ENCODE peak calls at places on chromosomes 11 and 22, in five cellular contexts. F, D, B, K and V are unnamed samples.

GRCh38 chr11:31045335-31045734 is 324.2 kb downstream of the DCDC1 start:
- DNase-seq in F (peak; percentile 6), D (no peak), B (no peak), K (no peak), V (peak; percentile 52)

GRCh38 chr11:60953781-60954180 is 1.8 kb upstream of the SLC15A3 start:
- DNase-seq in F (no peak), D (peak; percentile 8), B (no peak), K (no peak), V (no peak)

GRCh38 chr11:57440744-57441414 is 14.0 kb upstream of the SLC43A3 start:
- DNase-seq in F (no peak), D (no peak), B (no peak), K (no peak), V (no peak)

GRCh38 chr11:70127653-70128434 is 49.7 kb downstream of the ANO1 start:
- DNase-seq in F (no peak), D (no peak), B (no peak), K (no peak), V (no peak)

GRCh38 chr11:75509201-75509600 is 16.5 kb downstream of the GDPD5 start:
- DNase-seq in F (no peak), D (no peak), B (no peak), K (no peak), V (peak; percentile 26)

GRCh38 chr22:30866811-30867271 is 101.7 kb downstream of the MORC2 start:
- DNase-seq in F (no peak), D (no peak), B (no peak), K (peak; percentile 32), V (no peak)

GRCh38 chr11:67500818-67501584 is 4.2 kb downstream of the PITPNM1 start:
- DNase-seq in F (no peak), D (no peak), B (no peak), K (no peak), V (no peak)

GRCh38 chr11:121328213-121328966 is 35.8 kb downstream of the SC5D start:
- DNase-seq in F (no peak), D (no peak), B (no peak), K (no peak), V (no peak)

GRCh38 chr22:43317252-43317651 is 25.9 kb downstream of the SCUBE1 start:
- DNase-seq in F (no peak), D (no peak), B (no peak), K (no peak), V (peak; percentile 13)

GRCh38 chr22:40257979-40258378 is 80.3 kb downstream of the TNRC6B start:
- DNase-seq in F (no peak), D (peak; percentile 37), B (no peak), K (no peak), V (no peak)

DNA sequence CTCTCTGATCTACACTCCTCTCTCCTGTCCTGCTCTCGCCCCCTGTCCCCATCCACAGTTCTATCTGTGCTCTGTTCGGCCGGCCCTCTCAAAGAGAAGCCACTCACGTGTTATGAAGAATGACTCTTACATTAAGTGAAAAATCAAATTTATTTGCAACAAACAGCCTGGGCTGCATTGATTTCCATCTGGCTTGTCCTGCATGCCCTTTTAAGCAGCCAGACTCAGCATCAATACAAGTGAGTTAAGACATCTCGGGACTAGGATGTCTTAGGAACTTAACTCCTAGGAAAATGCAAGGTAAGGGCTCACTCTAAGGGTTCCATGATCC is 373.5 kb downstream of the TENM4 start:
- DNase-seq in F (no peak), D (no peak), B (no peak), K (no peak), V (no peak)
- H2BK12ac ChIP-seq in F (no peak overlapping the region), D (no peak overlapping the region), B (no peak overlapping the region), K (no peak overlapping the region), V (no peak overlapping the region)

DNA sequence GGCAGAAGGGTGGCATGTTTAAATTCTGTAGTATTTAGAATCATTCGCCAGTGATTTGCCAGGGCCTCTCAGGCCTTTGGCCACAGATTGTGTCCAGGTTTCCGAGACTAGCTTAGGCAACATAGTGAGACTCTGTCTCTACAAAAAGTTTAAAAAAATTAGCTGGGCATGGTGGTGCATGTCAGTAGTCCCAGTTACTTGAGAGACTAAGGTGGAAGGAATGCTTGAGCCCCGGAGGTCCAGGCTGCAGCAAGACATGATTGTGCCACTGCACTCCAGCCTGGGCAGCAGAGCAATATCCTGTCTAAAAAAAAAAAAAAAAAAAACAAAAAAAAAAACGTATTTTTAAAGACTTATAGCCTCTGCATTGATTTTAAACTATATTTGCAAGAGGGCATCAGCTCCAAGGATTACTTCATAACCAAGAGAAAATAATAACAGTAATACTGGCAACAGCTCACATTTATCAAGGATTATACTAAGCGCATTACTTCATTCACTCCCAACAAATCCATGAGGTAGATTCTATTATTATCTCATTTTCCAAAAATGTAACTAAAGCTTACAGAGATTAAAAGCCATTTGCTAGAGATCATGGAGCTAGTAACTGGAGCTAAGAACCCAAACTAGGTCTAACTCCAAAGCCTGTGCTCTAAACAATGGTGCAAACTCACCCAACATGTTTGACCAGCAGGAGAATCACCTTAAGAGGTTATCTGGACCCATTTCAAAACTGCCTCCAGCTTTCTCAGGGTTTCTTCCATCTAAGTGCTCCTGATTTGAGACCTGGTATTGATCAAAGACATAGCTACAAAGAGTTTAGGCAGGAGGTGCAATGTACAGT is 32.6 kb upstream of the SLC6A5 start:
- DNase-seq in F (no peak), D (no peak), B (no peak), K (no peak), V (no peak)
- H3K4me2 ChIP-seq in F (no peak overlapping the region), D (no peak overlapping the region), B (no peak overlapping the region), K (no peak overlapping the region), V (no peak overlapping the region)

GRCh38 chr11:8283510-8284272 is 20.0 kb upstream of the LMO1 start:
- DNase-seq in F (no peak), D (peak; percentile 18), B (no peak), K (peak; percentile 64), V (no peak)

GRCh38 chr11:8286886-8287285 is 23.2 kb upstream of the LMO1 start:
- DNase-seq in F (no peak), D (no peak), B (no peak), K (peak; percentile 9), V (no peak)

GRCh38 chr11:8285796-8286195 is 22.1 kb upstream of the LMO1 start:
- DNase-seq in F (no peak), D (no peak), B (no peak), K (peak; percentile 15), V (no peak)

GRCh38 chr11:8287297-8288070 is 23.8 kb upstream of the LMO1 start:
- DNase-seq in F (no peak), D (no peak), B (no peak), K (no peak), V (no peak)

GRCh38 chr11:8285228-8285627 is 21.6 kb upstream of the LMO1 start:
- DNase-seq in F (no peak), D (no peak), B (no peak), K (peak; percentile 12), V (no peak)
- H2BK12ac ChIP-seq in F (no peak overlapping the region), D (no peak overlapping the region), B (no peak overlapping the region), K (no peak overlapping the region), V (no peak overlapping the region)

GRCh38 chr11:15976433-15977045 is 379.8 kb downstream of the SOX6 start:
- DNase-seq in F (no peak), D (peak; percentile 28), B (no peak), K (no peak), V (no peak)
- H3K4me2 ChIP-seq in F (no peak overlapping the region), D (no peak overlapping the region), B (no peak overlapping the region), K (no peak overlapping the region), V (no peak overlapping the region)